ENCODE peak calls at places on chromosomes 3 and 15, in nine cellular contexts. One of them, this sample, is unnamed.

GRCh38 chr15:58392611-58393161 is 39.1 kb upstream of the LIPC start:
- DNase-seq in Panc1: no peak
- DNase-seq in AG09309: no peak
- DNase-seq in cardiac muscle cell: no peak
- DNase-seq in epithelial cell of esophagus: no peak
- DNase-seq in WERI-Rb-1: no peak
- DNase-seq in ovary: no peak
- DNase-seq in heart right ventricle: no peak
- DNase-seq in tibial artery: no peak
- DNase-seq in this sample: no peak

GRCh38 chr15:67033521-67033920 is 31.9 kb upstream of the SMAD3 start:
- DNase-seq in Panc1: no peak
- DNase-seq in ovary: peak; percentile 47
- DNase-seq in cardiac muscle cell: no peak
- DNase-seq in AG09309: no peak
- DNase-seq in WERI-Rb-1: peak; percentile 25
- DNase-seq in epithelial cell of esophagus: no peak
- DNase-seq in tibial artery: no peak
- DNase-seq in heart right ventricle: peak; percentile 61
- DNase-seq in this sample: no peak

GRCh38 chr3:46162975-46163550 is 45.0 kb downstream of the CCR1 start:
- DNase-seq in WERI-Rb-1: no peak
- DNase-seq in heart right ventricle: no peak
- DNase-seq in Panc1: no peak
- DNase-seq in tibial artery: no peak
- DNase-seq in epithelial cell of esophagus: peak; percentile 89
- DNase-seq in cardiac muscle cell: no peak
- DNase-seq in ovary: no peak
- DNase-seq in AG09309: no peak
- DNase-seq in this sample: no peak

GRCh38 chr3:102400142-102400541 is 34.7 kb upstream of the ZPLD1 start:
- DNase-seq in cardiac muscle cell: no peak
- DNase-seq in ovary: no peak
- DNase-seq in Panc1: no peak
- DNase-seq in WERI-Rb-1: no peak
- DNase-seq in tibial artery: no peak
- DNase-seq in epithelial cell of esophagus: peak; percentile 6
- DNase-seq in heart right ventricle: no peak
- DNase-seq in AG09309: no peak
- DNase-seq in this sample: no peak

GRCh38 chr3:164521139-164521538 is 557.2 kb downstream of the SI start:
- DNase-seq in Panc1: no peak
- DNase-seq in tibial artery: no peak
- DNase-seq in cardiac muscle cell: no peak
- DNase-seq in epithelial cell of esophagus: no peak
- DNase-seq in AG09309: no peak
- DNase-seq in WERI-Rb-1: no peak
- DNase-seq in heart right ventricle: no peak
- DNase-seq in ovary: no peak
- DNase-seq in this sample: no peak

GRCh38 chr15:48811325-48811938 is 563 bp upstream of the CEP152 start:
- DNase-seq in WERI-Rb-1: peak; percentile 18
- DNase-seq in Panc1: no peak
- DNase-seq in heart right ventricle: no peak
- DNase-seq in AG09309: no peak
- DNase-seq in cardiac muscle cell: peak; percentile 4
- DNase-seq in ovary: no peak
- DNase-seq in tibial artery: no peak
- DNase-seq in epithelial cell of esophagus: no peak
- DNase-seq in this sample: no peak

GRCh38 chr3:4394567-4394966 is 72.5 kb downstream of the SUMF1 start:
- DNase-seq in epithelial cell of esophagus: no peak
- DNase-seq in ovary: no peak
- DNase-seq in AG09309: no peak
- DNase-seq in WERI-Rb-1: no peak
- DNase-seq in cardiac muscle cell: no peak
- DNase-seq in Panc1: no peak
- DNase-seq in heart right ventricle: no peak
- DNase-seq in tibial artery: no peak
- DNase-seq in this sample: no peak

GRCh38 chr3:11944052-11944673 is 60.0 kb upstream of the SYN2 start:
- DNase-seq in WERI-Rb-1: peak; percentile 66
- DNase-seq in AG09309: no peak
- DNase-seq in ovary: no peak
- DNase-seq in heart right ventricle: no peak
- DNase-seq in Panc1: peak; percentile 4
- DNase-seq in epithelial cell of esophagus: peak; percentile 47
- DNase-seq in tibial artery: no peak
- DNase-seq in cardiac muscle cell: peak; percentile 38
- DNase-seq in this sample: no peak

GRCh38 chr3:133488785-133489367 is 84.6 kb upstream of the CDV3 start:
- DNase-seq in heart right ventricle: no peak
- DNase-seq in Panc1: no peak
- DNase-seq in cardiac muscle cell: peak; percentile 73
- DNase-seq in AG09309: peak; percentile 33
- DNase-seq in ovary: no peak
- DNase-seq in tibial artery: no peak
- DNase-seq in WERI-Rb-1: no peak
- DNase-seq in epithelial cell of esophagus: peak; percentile 56
- DNase-seq in this sample: peak; percentile 70

GRCh38 chr3:37074178-37074577 is 80.9 kb downstream of the MLH1 start:
- DNase-seq in cardiac muscle cell: peak; percentile 73
- DNase-seq in ovary: no peak
- DNase-seq in heart right ventricle: no peak
- DNase-seq in WERI-Rb-1: no peak
- DNase-seq in epithelial cell of esophagus: peak; percentile 60
- DNase-seq in Panc1: no peak
- DNase-seq in AG09309: no peak
- DNase-seq in tibial artery: no peak
- DNase-seq in this sample: no peak

GRCh38 chr15:71572452-71573053 is 237.8 kb upstream of the NR2E3 start:
- DNase-seq in AG09309: no peak
- DNase-seq in WERI-Rb-1: no peak
- DNase-seq in heart right ventricle: no peak
- DNase-seq in Panc1: no peak
- DNase-seq in ovary: no peak
- DNase-seq in tibial artery: no peak
- DNase-seq in cardiac muscle cell: no peak
- DNase-seq in epithelial cell of esophagus: peak; percentile 84
- DNase-seq in this sample: no peak

GRCh38 chr3:128011140-128011539 is 41.1 kb upstream of the SEC61A1 start:
- DNase-seq in cardiac muscle cell: peak; percentile 38
- DNase-seq in WERI-Rb-1: peak; percentile 87
- DNase-seq in AG09309: no peak
- DNase-seq in tibial artery: no peak
- DNase-seq in heart right ventricle: no peak
- DNase-seq in epithelial cell of esophagus: peak; percentile 86
- DNase-seq in ovary: no peak
- DNase-seq in Panc1: no peak
- DNase-seq in this sample: peak; percentile 39
- TF ChIP-seq CTCF in cardiac muscle cell: peak; percentile 47
- TF ChIP-seq CTCF in WERI-Rb-1: peak; percentile 75
- TF ChIP-seq CTCF in AG09309: peak; percentile 48
- TF ChIP-seq CTCF in tibial artery: no peak
- TF ChIP-seq CTCF in heart right ventricle: peak; percentile 41
- TF ChIP-seq CTCF in epithelial cell of esophagus: peak; percentile 70
- TF ChIP-seq CTCF in ovary: no peak
- TF ChIP-seq CTCF in Panc1: peak; percentile 78
- TF ChIP-seq CTCF in this sample: peak; percentile 41

DNA sequence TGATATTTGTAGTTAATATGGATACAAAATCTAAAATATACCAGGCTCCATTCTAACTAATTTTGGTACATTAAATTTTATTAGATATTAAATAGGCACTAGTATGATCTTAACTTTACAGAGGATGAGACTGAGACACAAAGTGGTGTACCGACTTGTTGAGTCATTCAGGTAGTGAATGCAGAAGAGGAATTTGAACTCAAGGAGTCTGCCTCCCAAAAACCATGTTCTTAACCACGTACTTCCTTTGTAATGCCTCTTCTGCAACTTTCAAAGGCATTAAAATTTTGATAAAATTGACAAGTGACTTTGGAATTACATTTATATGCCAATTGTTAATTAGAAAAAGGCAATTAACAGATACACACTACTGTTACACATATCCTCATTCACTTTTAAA is 61.8 kb downstream of the ZBBX start:
- DNase-seq in tibial artery: no peak
- DNase-seq in cardiac muscle cell: no peak
- DNase-seq in WERI-Rb-1: no peak
- DNase-seq in epithelial cell of esophagus: peak; percentile 5
- DNase-seq in AG09309: no peak
- DNase-seq in ovary: no peak
- DNase-seq in Panc1: no peak
- DNase-seq in heart right ventricle: no peak
- DNase-seq in this sample: no peak
- H3K4me3 ChIP-seq in tibial artery: no peak overlapping the region
- H3K4me3 ChIP-seq in cardiac muscle cell: no peak overlapping the region
- H3K4me3 ChIP-seq in WERI-Rb-1: no peak overlapping the region
- H3K4me3 ChIP-seq in epithelial cell of esophagus: no peak overlapping the region
- H3K4me3 ChIP-seq in AG09309: no peak overlapping the region
- H3K4me3 ChIP-seq in ovary: no peak overlapping the region
- H3K4me3 ChIP-seq in Panc1: no peak overlapping the region
- H3K4me3 ChIP-seq in heart right ventricle: no peak overlapping the region
- H3K4me3 ChIP-seq in this sample: no peak overlapping the region

GRCh38 chr3:172333042-172333377 is 115.2 kb downstream of the GHSR start:
- DNase-seq in heart right ventricle: no peak
- DNase-seq in tibial artery: no peak
- DNase-seq in WERI-Rb-1: no peak
- DNase-seq in cardiac muscle cell: no peak
- DNase-seq in ovary: no peak
- DNase-seq in Panc1: no peak
- DNase-seq in epithelial cell of esophagus: no peak
- DNase-seq in AG09309: no peak
- DNase-seq in this sample: no peak

GRCh38 chr3:172330413-172330812 is 117.8 kb downstream of the GHSR start:
- DNase-seq in epithelial cell of esophagus: no peak
- DNase-seq in AG09309: no peak
- DNase-seq in WERI-Rb-1: no peak
- DNase-seq in ovary: no peak
- DNase-seq in cardiac muscle cell: no peak
- DNase-seq in tibial artery: no peak
- DNase-seq in Panc1: no peak
- DNase-seq in heart right ventricle: no peak
- DNase-seq in this sample: no peak

GRCh38 chr3:172334743-172335142 is 113.5 kb downstream of the GHSR start:
- DNase-seq in AG09309: no peak
- DNase-seq in ovary: no peak
- DNase-seq in epithelial cell of esophagus: peak; percentile 82
- DNase-seq in WERI-Rb-1: no peak
- DNase-seq in Panc1: no peak
- DNase-seq in cardiac muscle cell: no peak
- DNase-seq in heart right ventricle: no peak
- DNase-seq in tibial artery: no peak
- DNase-seq in this sample: no peak

GRCh38 chr3:172332256-172333041 is 115.8 kb downstream of the GHSR start:
- DNase-seq in cardiac muscle cell: peak; percentile 75
- DNase-seq in tibial artery: no peak
- DNase-seq in AG09309: no peak
- DNase-seq in Panc1: peak; percentile 64
- DNase-seq in epithelial cell of esophagus: peak; percentile 63
- DNase-seq in heart right ventricle: no peak
- DNase-seq in ovary: no peak
- DNase-seq in WERI-Rb-1: peak; percentile 60
- DNase-seq in this sample: peak; percentile 54

DNA sequence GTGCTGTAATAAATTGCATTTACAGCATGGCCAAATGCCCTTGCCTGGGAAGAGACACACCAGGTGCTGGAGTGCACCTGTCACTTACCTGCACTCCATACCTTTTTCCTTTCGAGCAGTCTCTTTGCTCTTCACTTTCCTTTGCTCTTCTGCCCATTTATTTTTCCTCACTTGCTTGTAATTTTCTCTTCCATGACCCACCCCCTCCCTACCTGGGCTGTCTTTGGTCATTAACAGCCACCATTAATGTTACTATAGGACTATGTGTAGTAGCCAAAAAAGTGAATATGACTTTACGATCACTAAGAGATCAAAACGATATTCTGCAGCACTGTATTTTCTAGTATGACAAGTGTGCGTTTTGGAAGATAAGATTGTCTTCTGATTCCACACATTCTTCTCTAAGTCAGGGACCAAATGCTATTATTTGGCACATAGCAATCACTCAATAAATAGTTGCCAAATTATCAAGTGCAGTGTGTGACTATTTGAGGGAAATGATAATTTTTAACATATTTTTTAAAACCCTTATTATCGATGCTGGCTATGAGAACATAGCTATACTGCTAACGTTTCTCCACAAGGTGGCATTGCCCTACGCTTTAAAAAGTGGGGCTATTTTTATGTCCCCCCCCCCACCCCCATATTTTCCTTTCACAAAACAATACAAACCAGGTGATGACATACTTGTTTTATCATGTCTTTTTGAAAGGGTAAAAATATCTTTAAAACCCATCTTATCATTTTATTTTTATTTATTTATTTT is 114.4 kb downstream of the GHSR start:
- DNase-seq in Panc1: no peak
- DNase-seq in tibial artery: no peak
- DNase-seq in AG09309: no peak
- DNase-seq in ovary: no peak
- DNase-seq in heart right ventricle: no peak
- DNase-seq in cardiac muscle cell: no peak
- DNase-seq in WERI-Rb-1: no peak
- DNase-seq in epithelial cell of esophagus: no peak
- DNase-seq in this sample: no peak
- TF ChIP-seq CTCF in Panc1: peak; percentile 56
- TF ChIP-seq CTCF in tibial artery: no peak
- TF ChIP-seq CTCF in AG09309: peak; percentile 26
- TF ChIP-seq CTCF in ovary: no peak
- TF ChIP-seq CTCF in heart right ventricle: peak; percentile 25
- TF ChIP-seq CTCF in cardiac muscle cell: peak; percentile 30
- TF ChIP-seq CTCF in WERI-Rb-1: no peak
- TF ChIP-seq CTCF in epithelial cell of esophagus: peak; percentile 17
- TF ChIP-seq CTCF in this sample: no peak

GRCh38 chr15:70556804-70557203 is 206.6 kb downstream of the UACA start:
- DNase-seq in tibial artery: no peak
- DNase-seq in AG09309: no peak
- DNase-seq in epithelial cell of esophagus: no peak
- DNase-seq in Panc1: no peak
- DNase-seq in cardiac muscle cell: no peak
- DNase-seq in heart right ventricle: no peak
- DNase-seq in ovary: no peak
- DNase-seq in WERI-Rb-1: no peak
- DNase-seq in this sample: no peak

GRCh38 chr15:70558406-70559222 is 204.7 kb downstream of the UACA start:
- DNase-seq in cardiac muscle cell: no peak
- DNase-seq in ovary: no peak
- DNase-seq in AG09309: no peak
- DNase-seq in heart right ventricle: no peak
- DNase-seq in tibial artery: peak; percentile 29
- DNase-seq in Panc1: no peak
- DNase-seq in epithelial cell of esophagus: no peak
- DNase-seq in WERI-Rb-1: no peak
- DNase-seq in this sample: no peak

GRCh38 chr15:70556376-70556775 is 207.0 kb downstream of the UACA start:
- DNase-seq in tibial artery: peak; percentile 47
- DNase-seq in cardiac muscle cell: no peak
- DNase-seq in AG09309: no peak
- DNase-seq in WERI-Rb-1: no peak
- DNase-seq in Panc1: no peak
- DNase-seq in ovary: no peak
- DNase-seq in epithelial cell of esophagus: no peak
- DNase-seq in heart right ventricle: no peak
- DNase-seq in this sample: no peak

GRCh38 chr15:70559223-70559823 is 204.0 kb downstream of the UACA start:
- DNase-seq in heart right ventricle: peak; percentile 36
- DNase-seq in AG09309: no peak
- DNase-seq in cardiac muscle cell: peak; percentile 67
- DNase-seq in epithelial cell of esophagus: no peak
- DNase-seq in WERI-Rb-1: no peak
- DNase-seq in tibial artery: peak; percentile 67
- DNase-seq in Panc1: no peak
- DNase-seq in ovary: no peak
- DNase-seq in this sample: peak; percentile 20

GRCh38 chr15:70557506-70558258 is 205.7 kb downstream of the UACA start:
- DNase-seq in heart right ventricle: no peak
- DNase-seq in cardiac muscle cell: no peak
- DNase-seq in Panc1: no peak
- DNase-seq in WERI-Rb-1: no peak
- DNase-seq in epithelial cell of esophagus: no peak
- DNase-seq in tibial artery: peak; percentile 28
- DNase-seq in ovary: no peak
- DNase-seq in AG09309: no peak
- DNase-seq in this sample: no peak
- H3K4me3 ChIP-seq in heart right ventricle: no peak overlapping the region
- H3K4me3 ChIP-seq in cardiac muscle cell: no peak overlapping the region
- H3K4me3 ChIP-seq in Panc1: no peak overlapping the region
- H3K4me3 ChIP-seq in WERI-Rb-1: no peak overlapping the region
- H3K4me3 ChIP-seq in epithelial cell of esophagus: no peak overlapping the region
- H3K4me3 ChIP-seq in tibial artery: no peak overlapping the region
- H3K4me3 ChIP-seq in ovary: no peak overlapping the region
- H3K4me3 ChIP-seq in AG09309: no peak overlapping the region
- H3K4me3 ChIP-seq in this sample: no peak overlapping the region